ENCODE peak calls at places on chromosome 22, in seven cellular contexts. A, W, Y, D, C, G and J are unnamed samples.

GRCh38 chr22:42180349-42180842 is 49.8 kb upstream of the CYP2D6 start:
- DNase-seq in C (no peak), W (peak; percentile 80), G (no peak), A (no peak), Y (no peak), D (peak; percentile 22), J (no peak)

GRCh38 chr22:39727541-39727940 is 157.0 kb downstream of the CACNA1I start:
- DNase-seq in D (no peak), W (no peak), A (no peak), C (no peak), Y (no peak), G (no peak), J (no peak)

GRCh38 chr22:40875111-40875510 is 13.2 kb upstream of the DNAJB7 start:
- DNase-seq in W (no peak), D (no peak), C (no peak), Y (no peak), G (no peak), A (no peak), J (no peak)

GRCh38 chr22:25114369-25115362 is 85.0 kb upstream of the CRYBB3 start:
- DNase-seq in W (no peak), A (no peak), Y (no peak), G (no peak), D (no peak), C (no peak), J (no peak)

GRCh38 chr22:29617922-29618629 is 14.6 kb downstream of the NF2 start:
- DNase-seq in C (no peak), A (no peak), G (no peak), W (no peak), D (peak; percentile 69), Y (no peak), J (peak; percentile 55)

GRCh38 chr22:40421941-40422340 is 51.5 kb downstream of the SGSM3 start:
- DNase-seq in Y (no peak), A (no peak), G (no peak), W (no peak), D (no peak), C (peak; percentile 6), J (no peak)

GRCh38 chr22:26367402-26368245 is 61.4 kb upstream of the ASPHD2 start:
- DNase-seq in A (no peak), D (peak; percentile 58), W (peak; percentile 57), C (no peak), G (peak; percentile 34), Y (no peak), J (peak; percentile 63)

GRCh38 chr22:48080304-48081165 is 1318.1 kb downstream of the TBC1D22A start:
- DNase-seq in Y (no peak), C (no peak), W (no peak), D (no peak), A (no peak), G (no peak), J (no peak)

GRCh38 chr22:19412478-19412877 is 19.1 kb downstream of the HIRA start:
- DNase-seq in W (no peak), A (no peak), Y (no peak), D (no peak), C (no peak), G (no peak), J (no peak)

GRCh38 chr22:37365950-37366349 is 61.3 kb downstream of the ELFN2 start:
- DNase-seq in C (no peak), D (no peak), Y (no peak), W (no peak), A (no peak), G (no peak), J (no peak)

GRCh38 chr22:44623771-44624510 is 78.1 kb upstream of the PRR5 start:
- DNase-seq in Y (no peak), D (peak; percentile 34), G (no peak), W (no peak), C (peak; percentile 36), A (no peak), J (peak; percentile 60)

GRCh38 chr22:25111579-25112517 is 87.8 kb upstream of the CRYBB3 start:
- DNase-seq in D (no peak), C (peak; percentile 68), A (no peak), W (no peak), G (no peak), Y (no peak), J (peak; percentile 19)

GRCh38 chr22:32579533-32580220 is 105.1 kb downstream of the FBXO7 start:
- DNase-seq in D (no peak), Y (no peak), C (peak; percentile 55), A (no peak), G (no peak), W (no peak), J (no peak)

GRCh38 chr22:19117111-19117512 is 5.1 kb downstream of the DGCR2 start:
- DNase-seq in D (no peak), C (no peak), Y (no peak), G (no peak), A (no peak), W (no peak), J (no peak)

GRCh38 chr22:25347752-25348102 is 128.3 kb downstream of the CRYBB2 start:
- DNase-seq in W (no peak), Y (no peak), C (no peak), A (no peak), G (no peak), D (peak; percentile 11), J (peak; percentile 71)

GRCh38 chr22:20946080-20946986 is 20.7 kb upstream of the AIFM3 start:
- DNase-seq in A (no peak), C (no peak), D (peak; percentile 11), Y (no peak), G (no peak), W (no peak), J (peak; percentile 46)

GRCh38 chr22:49323751-49324415 is 503.8 kb downstream of the BRD1 start:
- DNase-seq in C (peak; percentile 41), W (no peak), G (no peak), Y (no peak), D (no peak), A (no peak), J (no peak)

GRCh38 chr22:45775062-45775461 is 103.4 kb downstream of the ATXN10 start:
- DNase-seq in G (no peak), W (no peak), D (no peak), C (no peak), Y (no peak), A (no peak), J (no peak)

GRCh38 chr22:42895087-42895486 is 38.0 kb upstream of the ARFGAP3 start:
- DNase-seq in D (no peak), W (peak; percentile 31), Y (no peak), C (no peak), G (peak; percentile 37), A (no peak), J (no peak)

GRCh38 chr22:42662114-42663021 is 13.2 kb upstream of the CYB5R3 start:
- DNase-seq in Y (no peak), W (peak; percentile 74), G (peak; percentile 69), C (peak; percentile 93), D (peak; percentile 69), A (no peak), J (peak; percentile 75)

GRCh38 chr22:35266277-35266676 is 9.0 kb downstream of the HMGXB4 start:
- DNase-seq in Y (no peak), C (no peak), D (no peak), W (no peak), G (no peak), A (no peak), J (no peak)

GRCh38 chr22:24968066-24968561 is 15.6 kb downstream of the KIAA1671 start:
- DNase-seq in A (no peak), Y (no peak), C (peak; percentile 60), G (no peak), D (peak; percentile 51), W (no peak), J (peak; percentile 47)

GRCh38 chr22:17780116-17780740 is 6.0 kb upstream of the BID start:
- DNase-seq in Y (no peak), D (no peak), C (peak; percentile 42), A (no peak), G (no peak), W (peak; percentile 39), J (no peak)

GRCh38 chr22:17777005-17777716 is 2.9 kb upstream of the BID start:
- DNase-seq in G (peak; percentile 88), A (no peak), D (no peak), W (peak; percentile 81), C (peak; percentile 66), Y (no peak), J (no peak)

GRCh38 chr22:22243033-22243680 is 1.4 kb upstream of the VPREB1 start:
- DNase-seq in W (no peak), Y (no peak), C (no peak), D (no peak), G (no peak), A (no peak), J (no peak)

GRCh38 chr22:44057411-44057987 is 33.4 kb downstream of the PARVB start:
- DNase-seq in C (peak; percentile 92), G (no peak), D (peak; percentile 16), W (no peak), A (no peak), Y (no peak), J (peak; percentile 29)

GRCh38 chr22:31615940-31616314 is 46.1 kb downstream of the PISD start:
- DNase-seq in D (no peak), C (no peak), W (no peak), G (no peak), Y (no peak), A (no peak), J (no peak)